ENCODE peak calls at places on chromosome 17, in eight cellular contexts. One of them, this sample, is unnamed.

GRCh38 chr17:76461765-76462555 is 5.4 kb upstream of the AANAT start:
- DNase-seq in CD8-positive, alpha-beta T cell: no peak
- DNase-seq in endothelial cell: no peak
- DNase-seq in neural progenitor cell: no peak
- DNase-seq in Calu3: no peak
- DNase-seq in mammary epithelial cell: no peak
- DNase-seq in ovary: no peak
- DNase-seq in IMR-90: no peak
- DNase-seq in this sample: no peak

GRCh38 chr17:68910256-68910705 is 44.9 kb downstream of the ABCA8 start:
- DNase-seq in CD8-positive, alpha-beta T cell: no peak
- DNase-seq in endothelial cell: no peak
- DNase-seq in neural progenitor cell: peak; percentile 31
- DNase-seq in Calu3: no peak
- DNase-seq in mammary epithelial cell: peak; percentile 5
- DNase-seq in ovary: peak; percentile 37
- DNase-seq in IMR-90: peak; percentile 4
- DNase-seq in this sample: no peak

GRCh38 chr17:50955667-50956120 is 89.5 kb upstream of the TOB1 start:
- DNase-seq in CD8-positive, alpha-beta T cell: no peak
- DNase-seq in endothelial cell: no peak
- DNase-seq in neural progenitor cell: no peak
- DNase-seq in Calu3: no peak
- DNase-seq in mammary epithelial cell: no peak
- DNase-seq in ovary: no peak
- DNase-seq in IMR-90: no peak
- DNase-seq in this sample: no peak

GRCh38 chr17:51006601-51007000 is 114.1 kb downstream of the SPAG9 start:
- DNase-seq in CD8-positive, alpha-beta T cell: no peak
- DNase-seq in endothelial cell: no peak
- DNase-seq in neural progenitor cell: peak; percentile 34
- DNase-seq in Calu3: no peak
- DNase-seq in mammary epithelial cell: no peak
- DNase-seq in ovary: no peak
- DNase-seq in IMR-90: peak; percentile 14
- DNase-seq in this sample: no peak

GRCh38 chr17:46979023-46979870 is at the start of gene RPRML:
- DNase-seq in CD8-positive, alpha-beta T cell: no peak
- DNase-seq in endothelial cell: peak; percentile 51
- DNase-seq in neural progenitor cell: peak; percentile 77
- DNase-seq in Calu3: peak; percentile 59
- DNase-seq in mammary epithelial cell: peak; percentile 14
- DNase-seq in ovary: peak; percentile 10
- DNase-seq in IMR-90: no peak
- DNase-seq in this sample: peak; percentile 54

GRCh38 chr17:1082579-1082978 is 85.7 kb downstream of the TIMM22 start:
- DNase-seq in CD8-positive, alpha-beta T cell: no peak
- DNase-seq in endothelial cell: no peak
- DNase-seq in neural progenitor cell: no peak
- DNase-seq in Calu3: peak; percentile 46
- DNase-seq in mammary epithelial cell: no peak
- DNase-seq in ovary: no peak
- DNase-seq in IMR-90: peak; percentile 78
- DNase-seq in this sample: no peak

GRCh38 chr17:10624966-10625365 is 32.1 kb downstream of the MYH3 start:
- DNase-seq in CD8-positive, alpha-beta T cell: no peak
- DNase-seq in endothelial cell: no peak
- DNase-seq in neural progenitor cell: no peak
- DNase-seq in Calu3: no peak
- DNase-seq in mammary epithelial cell: no peak
- DNase-seq in ovary: no peak
- DNase-seq in IMR-90: no peak
- DNase-seq in this sample: no peak

GRCh38 chr17:73798111-73798748 is 154.0 kb upstream of the SDK2 start:
- DNase-seq in CD8-positive, alpha-beta T cell: no peak
- DNase-seq in endothelial cell: no peak
- DNase-seq in neural progenitor cell: no peak
- DNase-seq in Calu3: peak; percentile 50
- DNase-seq in mammary epithelial cell: peak; percentile 83
- DNase-seq in ovary: no peak
- DNase-seq in IMR-90: peak; percentile 45
- DNase-seq in this sample: no peak

GRCh38 chr17:1179635-1180433 is at the start of gene ABR:
- DNase-seq in CD8-positive, alpha-beta T cell: peak; percentile 72
- DNase-seq in endothelial cell: peak; percentile 44
- DNase-seq in neural progenitor cell: peak; percentile 89
- DNase-seq in Calu3: no peak
- DNase-seq in mammary epithelial cell: peak; percentile 25
- DNase-seq in ovary: peak; percentile 80
- DNase-seq in IMR-90: peak; percentile 26
- DNase-seq in this sample: peak; percentile 55

GRCh38 chr17:15502315-15503112 is 35.1 kb upstream of the CDRT4 start:
- DNase-seq in CD8-positive, alpha-beta T cell: peak; percentile 63
- DNase-seq in endothelial cell: peak; percentile 92
- DNase-seq in neural progenitor cell: peak; percentile 91
- DNase-seq in Calu3: peak; percentile 74
- DNase-seq in mammary epithelial cell: peak; percentile 66
- DNase-seq in ovary: peak; percentile 94
- DNase-seq in IMR-90: peak; percentile 93
- DNase-seq in this sample: peak; percentile 57

GRCh38 chr17:45019177-45019711 is 32.2 kb downstream of the DCAKD start:
- DNase-seq in CD8-positive, alpha-beta T cell: no peak
- DNase-seq in endothelial cell: no peak
- DNase-seq in neural progenitor cell: peak; percentile 53
- DNase-seq in Calu3: peak; percentile 73
- DNase-seq in mammary epithelial cell: no peak
- DNase-seq in ovary: peak; percentile 40
- DNase-seq in IMR-90: peak; percentile 34
- DNase-seq in this sample: no peak

GRCh38 chr17:4895676-4896331 is 3.5 kb upstream of the C17orf107 start:
- DNase-seq in CD8-positive, alpha-beta T cell: no peak
- DNase-seq in endothelial cell: peak; percentile 53
- DNase-seq in neural progenitor cell: peak; percentile 36
- DNase-seq in Calu3: no peak
- DNase-seq in mammary epithelial cell: no peak
- DNase-seq in ovary: no peak
- DNase-seq in IMR-90: no peak
- DNase-seq in this sample: no peak

GRCh38 chr17:36094232-36094631 is 4.3 kb upstream of the CCL3 start:
- DNase-seq in CD8-positive, alpha-beta T cell: no peak
- DNase-seq in endothelial cell: no peak
- DNase-seq in neural progenitor cell: no peak
- DNase-seq in Calu3: no peak
- DNase-seq in mammary epithelial cell: no peak
- DNase-seq in ovary: no peak
- DNase-seq in IMR-90: no peak
- DNase-seq in this sample: no peak

GRCh38 chr17:72717676-72718075 is 374.8 kb downstream of the SLC39A11 start:
- DNase-seq in CD8-positive, alpha-beta T cell: no peak
- DNase-seq in endothelial cell: no peak
- DNase-seq in neural progenitor cell: no peak
- DNase-seq in Calu3: peak; percentile 82
- DNase-seq in mammary epithelial cell: no peak
- DNase-seq in ovary: no peak
- DNase-seq in IMR-90: no peak
- DNase-seq in this sample: no peak

GRCh38 chr17:17763734-17764133 is 73.1 kb downstream of the SREBF1 start:
- DNase-seq in CD8-positive, alpha-beta T cell: no peak
- DNase-seq in endothelial cell: no peak
- DNase-seq in neural progenitor cell: no peak
- DNase-seq in Calu3: no peak
- DNase-seq in mammary epithelial cell: no peak
- DNase-seq in ovary: no peak
- DNase-seq in IMR-90: no peak
- DNase-seq in this sample: no peak

GRCh38 chr17:35799942-35800341 is 4.5 kb upstream of the MMP28 start:
- DNase-seq in CD8-positive, alpha-beta T cell: no peak
- DNase-seq in endothelial cell: no peak
- DNase-seq in neural progenitor cell: no peak
- DNase-seq in Calu3: no peak
- DNase-seq in mammary epithelial cell: peak; percentile 70
- DNase-seq in ovary: no peak
- DNase-seq in IMR-90: no peak
- DNase-seq in this sample: no peak

GRCh38 chr17:77644981-77645380 is 313.5 kb upstream of the TNRC6C start:
- DNase-seq in CD8-positive, alpha-beta T cell: peak; percentile 55
- DNase-seq in endothelial cell: no peak
- DNase-seq in neural progenitor cell: peak; percentile 67
- DNase-seq in Calu3: no peak
- DNase-seq in mammary epithelial cell: no peak
- DNase-seq in ovary: no peak
- DNase-seq in IMR-90: no peak
- DNase-seq in this sample: no peak

DNA sequence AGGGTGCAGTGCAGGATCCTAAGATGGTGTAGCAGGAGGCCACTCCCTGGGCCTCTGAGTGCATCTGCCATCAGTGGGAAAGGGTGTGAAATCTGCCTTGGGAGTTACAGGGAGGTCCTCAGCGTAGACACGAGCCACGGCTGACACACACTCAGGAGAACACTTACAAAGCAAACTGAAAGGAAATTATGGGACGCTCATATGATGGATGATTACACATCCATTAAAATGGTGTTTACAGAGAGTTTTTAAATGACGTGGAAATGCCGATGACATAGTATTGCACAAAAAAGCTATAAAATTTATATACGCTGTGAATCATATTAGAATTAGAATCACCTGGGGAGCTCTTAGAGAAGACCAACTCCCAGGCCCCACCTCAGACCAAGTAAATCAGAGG is 175.2 kb downstream of the CCDC182 start:
- DNase-seq in CD8-positive, alpha-beta T cell: no peak
- DNase-seq in endothelial cell: no peak
- DNase-seq in neural progenitor cell: no peak
- DNase-seq in Calu3: no peak
- DNase-seq in mammary epithelial cell: no peak
- DNase-seq in ovary: no peak
- DNase-seq in IMR-90: no peak
- DNase-seq in this sample: no peak
- TF ChIP-seq CTCF in CD8-positive, alpha-beta T cell: no peak
- TF ChIP-seq CTCF in endothelial cell: no peak
- TF ChIP-seq CTCF in neural progenitor cell: no peak
- TF ChIP-seq CTCF in Calu3: no peak
- TF ChIP-seq CTCF in mammary epithelial cell: no peak
- TF ChIP-seq CTCF in ovary: no peak
- TF ChIP-seq CTCF in IMR-90: no peak
- TF ChIP-seq CTCF in this sample: no peak

GRCh38 chr17:28849281-28849680 is 5.5 kb upstream of the ERAL1 start:
- DNase-seq in CD8-positive, alpha-beta T cell: peak; percentile 32
- DNase-seq in endothelial cell: no peak
- DNase-seq in neural progenitor cell: no peak
- DNase-seq in Calu3: no peak
- DNase-seq in mammary epithelial cell: no peak
- DNase-seq in ovary: no peak
- DNase-seq in IMR-90: no peak
- DNase-seq in this sample: no peak
- TF ChIP-seq CTCF in CD8-positive, alpha-beta T cell: no peak
- TF ChIP-seq CTCF in endothelial cell: no peak
- TF ChIP-seq CTCF in neural progenitor cell: no peak
- TF ChIP-seq CTCF in Calu3: no peak
- TF ChIP-seq CTCF in mammary epithelial cell: peak; percentile 2
- TF ChIP-seq CTCF in ovary: no peak
- TF ChIP-seq CTCF in IMR-90: peak; percentile 17
- TF ChIP-seq CTCF in this sample: no peak

GRCh38 chr17:41530062-41531048 is 2.2 kb upstream of the KRT19 start:
- DNase-seq in CD8-positive, alpha-beta T cell: no peak
- DNase-seq in endothelial cell: no peak
- DNase-seq in neural progenitor cell: no peak
- DNase-seq in Calu3: peak; percentile 93
- DNase-seq in mammary epithelial cell: peak; percentile 91
- DNase-seq in ovary: peak; percentile 42
- DNase-seq in IMR-90: peak; percentile 93
- DNase-seq in this sample: no peak
- TF ChIP-seq CTCF in CD8-positive, alpha-beta T cell: no peak
- TF ChIP-seq CTCF in endothelial cell: no peak
- TF ChIP-seq CTCF in neural progenitor cell: no peak
- TF ChIP-seq CTCF in Calu3: no peak
- TF ChIP-seq CTCF in mammary epithelial cell: no peak
- TF ChIP-seq CTCF in ovary: no peak
- TF ChIP-seq CTCF in IMR-90: no peak
- TF ChIP-seq CTCF in this sample: no peak

GRCh38 chr17:8800656-8801055 is 1.5 kb upstream of the MFSD6L start:
- DNase-seq in CD8-positive, alpha-beta T cell: no peak
- DNase-seq in endothelial cell: no peak
- DNase-seq in neural progenitor cell: no peak
- DNase-seq in Calu3: no peak
- DNase-seq in mammary epithelial cell: peak; percentile 23
- DNase-seq in ovary: no peak
- DNase-seq in IMR-90: no peak
- DNase-seq in this sample: no peak

GRCh38 chr17:8798176-8799000 is 777 bp downstream of the MFSD6L start:
- DNase-seq in CD8-positive, alpha-beta T cell: no peak
- DNase-seq in endothelial cell: no peak
- DNase-seq in neural progenitor cell: no peak
- DNase-seq in Calu3: no peak
- DNase-seq in mammary epithelial cell: no peak
- DNase-seq in ovary: no peak
- DNase-seq in IMR-90: no peak
- DNase-seq in this sample: no peak

GRCh38 chr17:8799851-8800212 is 667 bp upstream of the MFSD6L start:
- DNase-seq in CD8-positive, alpha-beta T cell: no peak
- DNase-seq in endothelial cell: no peak
- DNase-seq in neural progenitor cell: no peak
- DNase-seq in Calu3: no peak
- DNase-seq in mammary epithelial cell: no peak
- DNase-seq in ovary: no peak
- DNase-seq in IMR-90: no peak
- DNase-seq in this sample: no peak

GRCh38 chr17:8797621-8798175 is 1.5 kb downstream of the MFSD6L start:
- DNase-seq in CD8-positive, alpha-beta T cell: no peak
- DNase-seq in endothelial cell: no peak
- DNase-seq in neural progenitor cell: no peak
- DNase-seq in Calu3: no peak
- DNase-seq in mammary epithelial cell: no peak
- DNase-seq in ovary: no peak
- DNase-seq in IMR-90: no peak
- DNase-seq in this sample: no peak

DNA sequence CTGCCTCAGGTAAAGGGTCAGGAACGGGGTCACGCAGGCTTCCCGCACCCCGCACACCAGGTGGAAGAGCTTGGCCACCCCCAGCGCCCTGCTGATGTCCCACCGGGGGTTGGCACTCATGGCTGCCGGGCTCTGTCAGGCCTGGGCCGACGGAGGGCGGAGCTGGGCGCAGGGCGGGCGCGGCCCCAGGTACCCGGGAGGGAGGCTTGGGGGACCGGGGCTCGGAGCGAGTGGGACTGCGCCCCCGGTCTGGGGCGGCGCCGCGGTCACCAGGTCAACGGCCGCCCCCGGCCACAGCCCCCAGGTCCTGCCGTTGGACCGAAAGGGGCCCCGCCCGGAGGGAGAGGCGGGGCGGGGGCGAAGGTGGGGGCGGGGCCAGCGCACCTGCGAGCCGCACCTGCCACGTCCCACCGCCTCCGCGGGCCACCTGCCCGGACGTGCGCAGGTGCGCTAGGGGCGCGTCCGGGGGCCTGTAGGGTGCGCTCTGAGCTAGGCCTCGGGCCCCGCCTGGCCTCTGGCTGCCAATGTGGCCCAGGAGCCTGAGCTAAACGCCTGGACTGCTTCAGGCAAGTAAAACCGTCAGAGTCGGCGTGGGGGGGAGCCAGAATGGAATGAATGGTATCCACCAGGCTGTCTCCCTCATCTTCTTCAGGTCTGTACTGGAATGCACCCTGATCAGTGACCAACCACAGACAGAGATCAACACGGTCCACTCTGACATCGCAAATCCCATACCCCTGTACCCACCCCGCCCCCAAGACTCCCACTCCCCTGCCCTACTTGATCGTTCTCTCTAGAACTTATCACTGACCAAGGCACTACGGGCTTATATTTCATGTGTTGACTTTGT is at the start of gene MFSD6L:
- DNase-seq in CD8-positive, alpha-beta T cell: no peak
- DNase-seq in endothelial cell: no peak
- DNase-seq in neural progenitor cell: peak; percentile 68
- DNase-seq in Calu3: peak; percentile 63
- DNase-seq in mammary epithelial cell: peak; percentile 17
- DNase-seq in ovary: no peak
- DNase-seq in IMR-90: no peak
- DNase-seq in this sample: no peak
- TF ChIP-seq CTCF in CD8-positive, alpha-beta T cell: no peak
- TF ChIP-seq CTCF in endothelial cell: no peak
- TF ChIP-seq CTCF in neural progenitor cell: peak; percentile 35
- TF ChIP-seq CTCF in Calu3: no peak
- TF ChIP-seq CTCF in mammary epithelial cell: peak; percentile 6
- TF ChIP-seq CTCF in ovary: no peak
- TF ChIP-seq CTCF in IMR-90: no peak
- TF ChIP-seq CTCF in this sample: no peak